ENCODE peak calls at places on chromosomes 2 and 18, in five cellular contexts. A is Peyer's patch, Z is left ventricle myocardium inferior, Y is kidney, J is pancreas. O is an unnamed sample.

GRCh38 chr18:36155960-36156757 is 26.5 kb downstream of the ELP2 start:
- DNase-seq in Z (no peak), Y (no peak), A (no peak), J (no peak), O (no peak)

GRCh38 chr2:197306691-197307030 is 3.9 kb downstream of the ANKRD44 start:
- DNase-seq in A (peak; percentile 49), Z (peak; percentile 27), J (peak; percentile 77), Y (no peak), O (no peak)

GRCh38 chr2:28382755-28383154 is 9.9 kb upstream of the FOSL2 start:
- DNase-seq in Z (no peak), A (no peak), J (no peak), Y (peak; percentile 25), O (no peak)

GRCh38 chr2:85490861-85491763 is 47.9 kb upstream of the MAT2A start:
- DNase-seq in A (no peak), Z (no peak), Y (no peak), J (no peak), O (no peak)

GRCh38 chr18:64202836-64203235 is 53.9 kb upstream of the LINC00305 start:
- DNase-seq in A (no peak), Y (no peak), J (no peak), Z (no peak), O (no peak)

GRCh38 chr18:32877371-32877770 is 104.5 kb upstream of the KLHL14 start:
- DNase-seq in Z (no peak), J (no peak), Y (no peak), A (no peak), O (no peak)

GRCh38 chr2:239693761-239694415 is 293.1 kb upstream of the HDAC4 start:
- DNase-seq in Z (no peak), A (peak; percentile 12), J (peak; percentile 31), Y (no peak), O (no peak)

GRCh38 chr2:66872926-66873714 is 438.2 kb downstream of the MEIS1 start:
- DNase-seq in Y (no peak), A (no peak), Z (no peak), J (no peak), O (no peak)

GRCh38 chr2:59167514-59167913 is 926.4 kb upstream of the FANCL start:
- DNase-seq in Z (no peak), J (no peak), A (no peak), Y (no peak), O (no peak)

GRCh38 chr18:51867767-51868166 is 472.2 kb upstream of the DCC start:
- DNase-seq in Z (no peak), Y (no peak), A (no peak), J (no peak), O (no peak)

GRCh38 chr2:9648821-9649220 is 18.0 kb upstream of the YWHAQ start:
- DNase-seq in A (no peak), Z (no peak), Y (no peak), J (no peak), O (no peak)

GRCh38 chr2:157480182-157480961 is 36.5 kb upstream of the CYTIP start:
- DNase-seq in A (no peak), Z (peak; percentile 82), Y (peak; percentile 57), J (peak; percentile 45), O (no peak)

GRCh38 chr2:241633561-241633960 is 3.4 kb downstream of the THAP4 start:
- DNase-seq in J (peak; percentile 66), Y (peak; percentile 67), A (no peak), Z (no peak), O (no peak)

GRCh38 chr2:214075446-214075845 is 335.4 kb upstream of the VWC2L start:
- DNase-seq in Y (no peak), Z (no peak), A (no peak), J (no peak), O (no peak)

GRCh38 chr2:236657801-236658200 is 88.2 kb downstream of the ACKR3 start:
- DNase-seq in Y (no peak), A (no peak), Z (no peak), J (no peak), O (no peak)

GRCh38 chr2:204971219-204971907 is 426.1 kb downstream of the PARD3B start:
- DNase-seq in A (no peak), Y (no peak), J (no peak), Z (no peak), O (no peak)

GRCh38 chr2:64359892-64360657 is 93.9 kb upstream of the LGALSL start:
- DNase-seq in A (no peak), J (peak; percentile 91), Y (peak; percentile 88), Z (peak; percentile 58), O (no peak)

GRCh38 chr18:31576670-31577069 is 15.0 kb upstream of the TTR start:
- DNase-seq in A (no peak), J (no peak), Z (no peak), Y (no peak), O (no peak)

GRCh38 chr2:98903064-98903355 is 33.0 kb downstream of the CRACDL start:
- DNase-seq in J (no peak), Y (peak; percentile 41), A (no peak), Z (no peak), O (no peak)

GRCh38 chr18:63774511-63774910 is 707 bp upstream of the SERPINB7 start:
- DNase-seq in Z (no peak), J (no peak), A (no peak), Y (no peak), O (no peak)

GRCh38 chr2:148746973-148747372 is 102.4 kb downstream of the EPC2 start:
- DNase-seq in A (no peak), Y (no peak), Z (no peak), J (no peak), O (no peak)

GRCh38 chr18:59006461-59007067 is 133.1 kb upstream of the SEC11C start:
- DNase-seq in Z (no peak), Y (no peak), J (no peak), A (no peak), O (no peak)

GRCh38 chr2:36356199-36356989 is 816 bp downstream of the CRIM1 start:
- DNase-seq in J (peak; percentile 87), Z (peak; percentile 54), Y (peak; percentile 87), A (no peak), O (no peak)

GRCh38 chr2:239934571-239935171 is 90.5 kb downstream of the NDUFA10 start:
- DNase-seq in A (no peak), J (peak; percentile 31), Z (peak; percentile 64), Y (peak; percentile 73), O (no peak)

DNA sequence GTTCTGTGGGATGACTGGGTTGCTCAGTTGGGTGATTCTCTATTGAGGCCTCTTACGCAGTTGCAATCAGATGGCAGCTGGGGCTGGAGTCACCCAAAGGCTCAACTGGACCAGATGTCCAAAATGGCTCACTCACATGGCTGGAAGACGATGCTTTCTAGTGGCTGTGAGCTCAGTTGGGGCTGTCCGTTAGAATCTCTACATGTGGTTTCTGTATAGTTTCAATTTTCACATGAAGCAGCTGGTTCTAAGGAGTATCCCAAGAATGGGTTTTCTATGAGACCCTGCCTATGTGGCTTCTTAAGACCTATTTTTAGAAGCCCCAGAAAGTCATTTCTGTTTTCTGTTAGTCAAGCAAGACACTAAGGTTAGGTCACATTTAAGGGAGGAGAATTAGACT is 4.4 kb downstream of the XRCC5 start:
- DNase-seq in A (no peak), Y (no peak), Z (no peak), J (no peak), O (no peak)
- H3K4me1 ChIP-seq in A (no peaks in the 10 kb centered on the region), Y (peaks cover 4% of the 10 kb centered on the region), Z (peaks cover 78% of the 10 kb centered on the region), J (peaks cover 33% of the 10 kb centered on the region), O (peaks cover 23% of the 10 kb centered on the region)

DNA sequence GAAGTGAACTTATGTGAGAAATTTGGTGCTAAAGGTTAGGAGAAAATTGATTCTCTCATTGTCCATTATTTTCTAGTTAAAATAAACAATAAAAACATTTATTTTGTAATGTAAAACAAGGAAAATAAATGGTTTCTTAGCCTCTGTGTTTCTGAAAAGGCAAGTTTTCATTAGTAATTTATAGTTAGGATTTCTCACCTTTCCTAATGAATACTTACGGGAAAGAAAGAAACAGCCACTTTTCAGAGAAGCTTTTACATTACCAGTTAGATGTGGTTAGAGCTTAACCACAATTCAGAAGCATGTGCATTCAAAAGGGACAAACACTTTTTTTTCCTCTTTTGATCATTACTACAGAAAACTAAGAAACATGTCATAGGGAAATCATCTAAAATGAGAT is 18.8 kb downstream of the NEMP2 start:
- DNase-seq in J (no peak), A (no peak), Z (no peak), Y (no peak), O (no peak)
- H3K4me3 ChIP-seq in J (no peak overlapping the region), A (no peak overlapping the region), Z (no peak overlapping the region), Y (no peak overlapping the region), O (no peak overlapping the region)

GRCh38 chr2:178707471-178707870 is 99.8 kb downstream of the TTN start:
- DNase-seq in A (no peak), Z (no peak), J (no peak), Y (no peak), O (no peak)
- H3K4me1 ChIP-seq in A (no peaks in the 10 kb centered on the region), Z (peaks cover 30% of the 10 kb centered on the region), J (no peaks in the 10 kb centered on the region), Y (no peaks in the 10 kb centered on the region), O (no peaks in the 10 kb centered on the region)

GRCh38 chr18:12840382-12840781 is 43.7 kb downstream of the PTPN2 start:
- DNase-seq in Z (no peak), Y (no peak), J (no peak), A (no peak), O (no peak)
- H3K4me3 ChIP-seq in Z (no peak overlapping the region), Y (no peak overlapping the region), J (no peak overlapping the region), A (no peak overlapping the region), O (no peak overlapping the region)

GRCh38 chr18:3592864-3593263 is 142.9 kb downstream of the TGIF1 start:
- DNase-seq in A (no peak), Z (no peak), Y (no peak), J (no peak), O (no peak)
- H3K4me1 ChIP-seq in A (peaks cover 19% of the 10 kb centered on the region), Z (peaks cover 45% of the 10 kb centered on the region), Y (peaks cover 36% of the 10 kb centered on the region), J (peaks cover 37% of the 10 kb centered on the region), O (peaks cover 69% of the 10 kb centered on the region)

DNA sequence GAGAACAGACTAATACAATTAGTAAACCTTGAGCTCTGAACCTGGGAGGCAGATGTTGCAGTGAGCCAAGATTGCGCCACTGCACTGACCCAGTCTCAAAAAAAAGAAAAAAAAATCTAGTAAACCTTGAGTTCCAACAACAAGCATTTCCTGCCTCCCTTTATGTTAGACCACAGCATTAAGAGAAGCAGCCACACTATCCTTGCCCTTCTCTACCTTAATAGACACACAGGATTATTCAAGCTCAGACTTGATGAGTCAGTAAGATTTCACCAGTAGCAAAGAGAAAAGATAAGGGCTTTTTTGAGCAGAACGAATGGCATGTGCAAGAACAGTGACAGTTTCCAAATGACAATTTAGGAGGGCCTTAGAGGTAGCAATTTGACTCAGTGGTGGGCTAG is 18.0 kb upstream of the GLS start:
- DNase-seq in A (no peak), J (no peak), Z (no peak), Y (no peak), O (no peak)
- H3K4me3 ChIP-seq in A (no peak overlapping the region), J (no peak overlapping the region), Z (no peak overlapping the region), Y (no peak overlapping the region), O (no peak overlapping the region)

O was measured in esophagus squamous epithelium.